ENCODE peak calls at places on chromosome 3, in eight cellular contexts. T is HCT116, A is Peyer's patch, B is mammary epithelial cell, G is iPS DF 6.9, U is heart right ventricle, F is psoas muscle, C is hepatocyte. M is an unnamed sample. For H3K4me1, the result is how much of the 10 kb centered on the place peaks cover.

GRCh38 chr3:184261270-184262165 is at the start of gene CAMK2N2:
- DNase-seq in U (peak), B (peak), T (no peak), F (peak), A (peak), G (no peak), C (peak), M (peak)

GRCh38 chr3:25429960-25430941 is 2.2 kb downstream of the RARB start:
- DNase-seq in F (no peak), G (no peak), A (no peak), U (no peak), B (peak), T (no peak), C (no peak), M (no peak)

GRCh38 chr3:64084640-64085039 is 61.3 kb upstream of the PSMD6 start:
- DNase-seq in T (peak), G (no peak), C (no peak), F (no peak), B (peak), U (no peak), A (no peak), M (peak)

GRCh38 chr3:14125193-14126016 is 553 bp downstream of the TMEM43 start:
- DNase-seq in T (peak), F (peak), C (peak), G (no peak), A (no peak), B (peak), U (peak), M (peak)

GRCh38 chr3:104132566-104132997 is 1234.1 kb upstream of the ALCAM start:
- DNase-seq in T (no peak), G (no peak), C (no peak), B (no peak), F (no peak), U (no peak), A (no peak), M (no peak)

GRCh38 chr3:62873672-62874397 is 1.4 kb downstream of the CADPS start:
- DNase-seq in T (no peak), B (no peak), F (no peak), U (peak), A (peak), C (peak), G (peak), M (no peak)

GRCh38 chr3:122615303-122615702 is 37.9 kb downstream of the PARP15 start:
- DNase-seq in G (no peak), C (no peak), A (no peak), T (no peak), B (no peak), F (no peak), U (no peak), M (no peak)

GRCh38 chr3:56725175-56725574 is 42.1 kb upstream of the TASOR start:
- DNase-seq in G (no peak), C (no peak), B (no peak), F (no peak), U (no peak), T (no peak), A (no peak), M (no peak)

GRCh38 chr3:8052599-8053185 is 448.9 kb upstream of the LMCD1 start:
- DNase-seq in B (no peak), C (peak), U (no peak), A (no peak), T (no peak), F (no peak), G (no peak), M (no peak)

GRCh38 chr3:194251007-194251406 is 100.1 kb downstream of the CPN2 start:
- DNase-seq in C (no peak), F (no peak), U (no peak), T (no peak), A (no peak), G (no peak), B (no peak), M (no peak)

GRCh38 chr3:186098740-186099139 is 10.1 kb downstream of the ETV5 start:
- DNase-seq in B (no peak), F (no peak), A (no peak), G (no peak), T (no peak), C (no peak), U (no peak), M (no peak)

GRCh38 chr3:107992976-107993684 is 97.7 kb downstream of the CD47 start:
- DNase-seq in A (no peak), F (no peak), G (no peak), T (no peak), C (peak), U (no peak), B (peak), M (no peak)

GRCh38 chr3:133894334-133895207 is 1.1 kb downstream of the RAB6B start:
- DNase-seq in G (peak), C (peak), U (peak), A (no peak), B (no peak), T (no peak), F (no peak), M (no peak)

GRCh38 chr3:188219147-188219546 is 65.2 kb downstream of the LPP start:
- DNase-seq in G (no peak), A (no peak), F (no peak), B (no peak), C (no peak), U (no peak), T (no peak), M (no peak)
- H3K4me1 ChIP-seq in G (under half), A (under half), F (half or more), B (under half), C (half or more), U (half or more), T (under half), M (under half)

GRCh38 chr3:176328198-176328597 is 869.1 kb downstream of the TBL1XR1 start:
- DNase-seq in G (no peak), B (no peak), C (no peak), U (no peak), T (no peak), F (no peak), A (no peak), M (no peak)
- H3K4me3 ChIP-seq in G (no peak), B (no peak), C (no peak), U (no peak), T (no peak), F (no peak), A (no peak), M (no peak)

GRCh38 chr3:149554826-149555225 is 80.3 kb downstream of the TM4SF4 start:
- DNase-seq in F (no peak), B (peak), U (no peak), T (peak), A (no peak), G (no peak), C (peak), M (no peak)

GRCh38 chr3:149552700-149553099 is 78.2 kb downstream of the TM4SF4 start:
- DNase-seq in A (no peak), G (no peak), T (no peak), C (no peak), U (no peak), F (no peak), B (no peak), M (no peak)

GRCh38 chr3:149559525-149559924 is 85.0 kb downstream of the TM4SF4 start:
- DNase-seq in U (no peak), B (no peak), A (no peak), C (no peak), G (no peak), T (no peak), F (no peak), M (no peak)

GRCh38 chr3:149553781-149554451 is 79.4 kb downstream of the TM4SF4 start:
- DNase-seq in U (no peak), F (no peak), G (no peak), C (peak), B (peak), A (no peak), T (no peak), M (peak)

GRCh38 chr3:149555941-149556340 is 81.4 kb downstream of the TM4SF4 start:
- DNase-seq in A (no peak), C (no peak), G (no peak), T (no peak), F (no peak), B (no peak), U (peak), M (no peak)
- H3K4me1 ChIP-seq in A (under half), C (under half), G (under half), T (under half), F (half or more), B (under half), U (half or more), M (half or more)

DNA sequence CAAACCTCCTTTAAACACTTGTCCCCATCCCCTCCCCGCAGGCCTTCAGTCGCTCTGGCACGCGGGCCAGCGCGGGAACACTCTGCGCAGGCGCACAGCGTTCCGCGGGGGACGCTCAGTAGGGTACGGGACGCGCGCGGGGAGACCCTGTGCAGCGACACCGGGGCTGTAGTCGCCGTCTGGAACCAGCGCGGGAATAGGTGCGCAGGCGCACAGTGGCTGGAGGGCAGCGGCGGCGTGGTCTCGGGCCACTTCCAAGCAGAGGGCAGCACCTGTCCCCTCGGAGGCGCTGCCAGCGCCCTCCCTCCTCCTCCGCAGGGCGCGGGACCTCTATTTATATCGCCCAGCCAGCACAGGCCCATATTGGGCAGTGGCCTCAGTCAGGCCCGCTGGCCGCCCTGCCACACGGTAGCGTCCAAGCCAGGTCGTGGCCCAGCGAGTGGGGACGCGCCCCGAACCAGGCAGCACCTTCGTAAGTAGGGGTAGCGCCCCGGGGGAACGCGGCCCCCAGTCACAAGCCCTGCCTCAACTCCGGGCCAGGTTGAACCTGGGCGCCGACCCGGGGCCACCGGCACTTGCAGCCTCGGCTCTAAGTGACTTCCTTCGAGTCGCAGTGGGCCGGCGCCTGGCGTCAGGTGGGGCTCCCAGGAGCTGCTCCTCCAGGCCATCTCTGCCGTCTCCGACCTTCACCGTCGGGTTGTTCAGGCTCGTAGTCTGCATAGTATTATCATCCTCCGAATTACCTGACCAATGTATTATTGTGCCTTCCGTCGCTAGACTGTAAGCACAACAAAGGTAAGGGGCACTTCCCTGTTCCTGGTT is at the start of gene KBTBD12:
- DNase-seq in T (no peak), U (peak), F (peak), G (no peak), A (no peak), B (no peak), C (no peak), M (no peak)
- H3K4me3 ChIP-seq in T (no peak), U (peak), F (peak), G (peak), A (peak), B (no peak), C (no peak), M (peak)

DNA sequence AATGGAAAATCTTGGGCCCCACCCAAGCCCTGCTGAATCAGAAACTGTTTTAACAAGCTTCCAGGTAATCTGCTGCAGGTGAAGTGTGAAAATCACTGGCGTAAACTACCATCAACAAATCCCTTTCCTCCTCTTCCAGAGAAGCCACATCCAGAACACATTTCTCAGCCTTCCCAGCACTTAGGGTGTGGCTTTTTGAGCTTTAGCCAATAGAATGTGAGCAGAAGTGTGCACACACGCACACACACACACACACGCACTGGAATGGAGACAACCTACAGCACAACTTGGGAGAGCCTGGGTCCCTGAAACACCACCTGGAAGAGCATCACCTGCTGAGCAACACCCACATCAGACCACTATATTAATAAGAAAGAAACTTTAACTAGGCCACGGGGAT is 98.6 kb downstream of the OSBPL10 start:
- DNase-seq in F (no peak), C (no peak), B (no peak), T (no peak), G (no peak), A (no peak), U (no peak), M (no peak)
- H3K4me1 ChIP-seq in F (under half), C (under half), B (under half), T (under half), G (under half), A (under half), U (under half), M (under half)

DNA sequence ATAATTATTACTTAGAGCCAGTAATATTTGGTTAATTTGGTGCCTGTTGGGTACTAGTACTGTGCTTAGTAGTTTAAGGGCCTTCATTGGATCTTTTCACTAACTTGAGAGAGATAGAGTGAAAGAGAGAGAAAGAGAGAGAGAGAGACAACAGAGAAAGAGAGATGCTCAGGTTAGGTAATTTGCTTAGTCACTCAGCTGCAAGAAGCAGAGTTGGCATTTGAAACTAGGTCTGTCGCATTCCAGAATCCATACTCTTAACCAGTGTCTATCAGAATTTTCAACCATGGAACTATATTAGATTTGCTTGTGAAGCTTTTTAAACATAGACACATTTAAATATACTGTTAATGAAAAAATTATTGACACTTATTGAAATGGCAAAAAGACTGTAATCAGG is 31.1 kb upstream of the NUDT16 start:
- DNase-seq in F (no peak), A (no peak), T (no peak), B (peak), G (no peak), U (no peak), C (no peak), M (no peak)
- H3K4me3 ChIP-seq in F (no peak), A (no peak), T (no peak), B (no peak), G (no peak), U (no peak), C (no peak), M (no peak)

DNA sequence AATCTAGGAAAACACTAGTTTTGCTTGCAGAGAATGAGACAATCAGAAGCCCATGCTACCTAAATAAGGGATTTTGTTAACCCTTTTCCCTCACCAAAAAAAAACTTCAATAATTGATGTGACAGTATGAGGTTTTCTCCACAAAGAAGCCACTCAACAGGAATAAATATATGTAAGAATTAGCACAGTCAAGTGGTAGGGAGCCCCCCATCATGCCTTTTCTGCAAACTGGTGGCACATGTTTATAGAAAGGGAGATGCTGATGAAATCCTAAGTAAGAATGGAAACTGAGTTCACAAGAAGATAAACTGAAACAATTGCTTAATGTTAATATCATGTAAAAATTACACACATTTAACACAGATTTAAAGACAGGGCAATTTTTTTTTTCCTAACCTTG is 51.0 kb downstream of the PHC3 start:
- DNase-seq in G (no peak), B (no peak), U (no peak), F (no peak), T (no peak), C (no peak), A (no peak), M (no peak)
- H3K4me1 ChIP-seq in G (under half), B (under half), U (under half), F (under half), T (under half), C (under half), A (under half), M (under half)

M was measured in SJSA1.